ENCODE peak calls at places on chromosomes 4 and X, in five cellular contexts. O, P, W, I and Y are unnamed samples.

GRCh38 chr4:148112231-148112982 is 329.8 kb downstream of the NR3C2 start:
- DNase-seq in O (peak), P (no peak), W (no peak), I (no peak), Y (no peak)

GRCh38 chrX:74531081-74531480 is 83.3 kb downstream of the RLIM start:
- DNase-seq in O (no peak), P (no peak), W (no peak), I (no peak), Y (no peak)

GRCh38 chrX:107738272-107738671 is 37.3 kb downstream of the TSC22D3 start:
- DNase-seq in O (no peak), P (no peak), W (no peak), I (no peak), Y (no peak)

GRCh38 chrX:33987458-33987857 is 144.7 kb downstream of the FAM47A start:
- DNase-seq in O (no peak), P (no peak), W (no peak), I (no peak), Y (no peak)

GRCh38 chrX:154986826-154987575 is 35.5 kb downstream of the F8 start:
- DNase-seq in O (no peak), P (no peak), W (no peak), I (no peak), Y (no peak)

GRCh38 chr4:146957252-146957651 is 11.6 kb upstream of the TTC29 start:
- DNase-seq in O (peak), P (no peak), W (no peak), I (no peak), Y (no peak)

GRCh38 chr4:48483006-48483776 is at the start of gene SLC10A4:
- DNase-seq in O (no peak), P (peak), W (peak), I (no peak), Y (peak)

GRCh38 chrX:18864390-18864920 is 119.5 kb downstream of the PHKA2 start:
- DNase-seq in O (no peak), P (no peak), W (no peak), I (no peak), Y (no peak)

GRCh38 chr4:87270144-87270543 is 49.7 kb upstream of the KLHL8 start:
- DNase-seq in O (peak), P (peak), W (peak), I (no peak), Y (peak)

GRCh38 chrX:2498781-2499302 is 1.9 kb downstream of the DHRSX start:
- DNase-seq in O (peak), P (peak), W (no peak), I (no peak), Y (peak)

GRCh38 chrX:49991718-49992117 is 69.3 kb downstream of the CLCN5 start:
- DNase-seq in O (no peak), P (no peak), W (no peak), I (no peak), Y (no peak)

GRCh38 chr4:82792912-82793649 is 5.5 kb downstream of the SCD5 start:
- DNase-seq in O (peak), P (no peak), W (no peak), I (no peak), Y (no peak)

GRCh38 chrX:134013092-134013497 is 27.7 kb upstream of the GPC3 start:
- DNase-seq in O (no peak), P (no peak), W (no peak), I (no peak), Y (no peak)

GRCh38 chr4:169567916-169568315 is 44.5 kb downstream of the NEK1 start:
- DNase-seq in O (peak), P (no peak), W (no peak), I (no peak), Y (no peak)

GRCh38 chr4:32775049-32775448 is 2054.9 kb downstream of the PCDH7 start:
- DNase-seq in O (no peak), P (no peak), W (peak), I (no peak), Y (peak)

GRCh38 chr4:165198329-165198728 is 9.0 kb upstream of the KLHL2 start:
- DNase-seq in O (no peak), P (no peak), W (no peak), I (no peak), Y (no peak)

GRCh38 chr4:73646117-73646516 is 25.9 kb upstream of the RASSF6 start:
- DNase-seq in O (no peak), P (no peak), W (no peak), I (no peak), Y (no peak)

GRCh38 chr4:69994782-69995181 is 984 bp upstream of the STATH start:
- DNase-seq in O (no peak), P (no peak), W (no peak), I (no peak), Y (no peak)

GRCh38 chr4:6942238-6942800 is 32.7 kb downstream of the TBC1D14 start:
- DNase-seq in O (peak), P (peak), W (no peak), I (peak), Y (peak)

GRCh38 chr4:38681283-38682066 is 17.5 kb downstream of the KLF3 start:
- DNase-seq in O (peak), P (no peak), W (no peak), I (no peak), Y (no peak)

GRCh38 chr4:108920688-108921087 is 157.8 kb upstream of the ETNPPL start:
- DNase-seq in O (no peak), P (no peak), W (no peak), I (no peak), Y (no peak)

GRCh38 chrX:110410598-110410997 is 52.0 kb downstream of the RTL9 start:
- DNase-seq in O (no peak), P (peak), W (no peak), I (no peak), Y (no peak)

GRCh38 chr4:99447079-99447478 is 11.9 kb upstream of the ADH7 start:
- DNase-seq in O (peak), P (peak), W (no peak), I (peak), Y (peak)

GRCh38 chr4:174036111-174036510 is 247.4 kb downstream of the FBXO8 start:
- DNase-seq in O (no peak), P (no peak), W (no peak), I (no peak), Y (no peak)

GRCh38 chr4:13922459-13922858 is 294.9 kb upstream of the BOD1L1 start:
- DNase-seq in O (no peak), P (no peak), W (no peak), I (no peak), Y (no peak)

GRCh38 chrX:29746326-29746725 is 469.0 kb upstream of the MAGEB2 start:
- DNase-seq in O (peak), P (no peak), W (no peak), I (no peak), Y (no peak)
- TF ChIP-seq RCOR1 in O (no peak), P (no peak), W (no peak), I (no peak), Y (no peak)

DNA sequence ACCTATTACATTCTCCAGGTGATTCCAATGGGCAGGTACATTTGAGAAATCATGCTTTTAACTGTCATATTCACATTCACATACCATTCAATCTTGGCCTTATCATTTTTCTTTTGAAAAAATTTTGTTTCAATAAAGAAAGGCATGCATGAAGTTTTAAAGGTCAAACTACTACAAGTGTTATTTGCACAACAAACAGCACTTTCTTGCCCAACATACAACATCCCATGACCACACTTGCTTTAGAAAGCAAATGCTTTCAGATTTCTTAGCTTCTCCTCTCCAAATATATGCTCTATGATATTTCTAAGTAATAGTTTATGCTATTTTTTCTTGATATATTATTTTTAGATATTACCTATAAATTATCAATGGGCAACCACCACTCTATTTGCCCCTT is 58.2 kb downstream of the NLGN4X start:
- DNase-seq in O (no peak), P (no peak), W (no peak), I (no peak), Y (no peak)
- H3K4me2 ChIP-seq in O (no peak), P (no peak), W (no peak), I (no peak), Y (no peak)

GRCh38 chr4:115159141-115159540 is 45.7 kb upstream of the NDST4 start:
- DNase-seq in O (no peak), P (no peak), W (no peak), I (no peak), Y (no peak)

GRCh38 chr4:115152081-115152480 is 38.7 kb upstream of the NDST4 start:
- DNase-seq in O (no peak), P (no peak), W (no peak), I (peak), Y (no peak)

DNA sequence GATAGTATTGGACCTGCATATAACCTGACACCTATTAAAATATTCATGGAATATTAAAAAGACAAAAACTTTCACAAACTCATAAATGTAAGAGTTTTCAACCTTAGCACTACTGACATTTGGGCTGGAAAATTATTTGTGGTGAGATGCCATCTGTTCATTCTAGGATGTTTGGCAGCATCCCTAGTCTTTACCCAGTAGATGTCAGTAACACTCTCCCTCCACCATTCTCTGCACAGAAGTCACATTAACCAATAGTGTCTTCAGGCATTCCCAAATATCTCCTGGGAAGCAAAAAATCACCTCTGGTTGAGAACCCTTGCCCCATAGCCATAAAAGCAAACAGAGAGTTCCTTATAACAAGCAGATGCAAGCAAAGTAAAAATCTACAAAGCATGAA is 41.4 kb upstream of the NDST4 start:
- DNase-seq in O (no peak), P (no peak), W (no peak), I (no peak), Y (no peak)
- TF ChIP-seq RAD21 in O (no peak), P (no peak), W (peak), I (no peak), Y (no peak)

DNA sequence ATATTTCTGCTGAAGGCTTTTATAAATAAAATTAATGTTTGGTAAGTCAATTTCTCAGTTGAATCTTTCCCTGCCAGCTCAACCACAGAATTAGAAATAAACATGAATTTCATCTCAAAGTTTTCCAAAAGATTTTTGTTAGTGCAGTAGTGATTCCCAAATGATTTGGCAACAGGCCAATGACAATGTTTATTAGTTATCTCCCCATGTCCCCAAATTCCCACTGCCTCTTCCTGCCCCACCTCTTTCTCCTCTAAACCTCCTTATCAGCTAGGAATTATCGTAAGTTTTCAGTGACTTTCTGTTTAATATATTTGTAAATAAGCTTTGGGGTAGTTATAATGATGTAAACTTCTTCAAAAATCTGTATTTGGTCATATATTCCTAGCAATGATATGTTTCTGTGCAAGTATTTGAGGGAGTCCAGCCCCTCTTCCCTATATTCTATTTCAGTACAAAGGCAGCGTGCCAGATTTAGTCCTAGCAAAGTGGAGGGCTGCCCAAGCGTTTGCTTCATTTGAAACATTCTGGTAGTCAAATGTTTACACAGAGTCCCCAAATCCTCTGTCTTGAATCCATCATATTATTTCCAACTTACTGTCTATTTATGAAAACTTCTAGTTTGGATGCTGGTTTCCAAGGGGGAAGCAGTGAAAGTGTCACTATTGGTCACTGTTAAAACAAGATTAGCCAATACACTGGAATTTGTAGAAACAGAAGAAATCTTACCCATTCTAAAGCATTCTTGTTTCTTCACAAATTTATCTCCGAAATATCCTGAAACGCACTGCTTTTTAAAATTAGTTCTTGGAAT is 33.7 kb upstream of the ANKRD50 start:
- DNase-seq in O (peak), P (no peak), W (no peak), I (no peak), Y (no peak)
- TF ChIP-seq RCOR1 in O (no peak), P (no peak), W (no peak), I (no peak), Y (no peak)

GRCh38 chrX:56765816-56766553 is 36.9 kb downstream of the NBDY start:
- DNase-seq in O (no peak), P (no peak), W (no peak), I (no peak), Y (no peak)

GRCh38 chrX:56766554-56767412 is 37.7 kb downstream of the NBDY start:
- DNase-seq in O (peak), P (no peak), W (peak), I (no peak), Y (no peak)

GRCh38 chrX:56764153-56764974 is 35.3 kb downstream of the NBDY start:
- DNase-seq in O (peak), P (peak), W (peak), I (peak), Y (peak)

GRCh38 chrX:56763556-56764152 is 34.6 kb downstream of the NBDY start:
- DNase-seq in O (peak), P (no peak), W (peak), I (no peak), Y (no peak)

DNA sequence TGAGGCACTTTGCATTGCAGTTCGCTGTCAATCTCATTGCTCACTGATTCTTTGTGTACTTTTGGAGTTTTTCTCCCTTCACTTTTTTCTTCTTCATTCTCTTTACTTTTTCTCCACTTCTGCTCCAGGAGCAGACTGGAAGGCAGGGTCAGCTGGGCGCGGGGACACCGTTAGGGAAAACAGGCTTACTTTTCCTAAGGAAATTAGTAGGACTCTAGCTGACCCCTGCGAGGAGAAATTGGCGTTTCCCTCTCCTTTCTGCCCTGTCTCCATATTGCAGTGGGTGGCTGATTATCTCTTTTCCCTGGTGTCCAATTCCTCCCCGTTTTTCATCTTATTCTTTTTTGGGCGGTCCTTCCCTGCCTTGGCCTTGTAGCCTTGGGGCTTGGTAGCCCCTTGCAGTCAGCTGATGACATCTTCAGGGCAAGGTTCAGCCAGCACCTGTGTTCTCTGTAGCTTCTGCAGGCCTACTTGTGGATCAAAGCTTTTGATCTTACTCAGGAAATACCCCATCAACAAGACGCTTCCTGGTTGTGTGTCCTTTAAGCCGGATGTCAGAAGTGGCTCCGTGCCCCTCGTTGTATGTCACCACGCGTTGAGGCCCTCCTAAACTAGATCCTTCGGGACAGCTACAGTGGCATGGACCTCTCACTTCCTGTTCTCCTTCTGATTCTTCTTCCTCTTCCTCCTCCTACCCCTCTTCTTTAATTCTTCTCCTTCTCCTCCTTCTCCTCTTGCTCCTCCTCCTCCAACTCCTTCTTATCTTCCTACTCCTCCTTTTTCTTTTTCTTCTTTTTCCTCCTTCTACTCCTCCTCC is 36.1 kb downstream of the NBDY start:
- DNase-seq in O (no peak), P (no peak), W (no peak), I (no peak), Y (no peak)
- H3K4me2 ChIP-seq in O (no peak), P (no peak), W (peak), I (peak), Y (no peak)

DNA sequence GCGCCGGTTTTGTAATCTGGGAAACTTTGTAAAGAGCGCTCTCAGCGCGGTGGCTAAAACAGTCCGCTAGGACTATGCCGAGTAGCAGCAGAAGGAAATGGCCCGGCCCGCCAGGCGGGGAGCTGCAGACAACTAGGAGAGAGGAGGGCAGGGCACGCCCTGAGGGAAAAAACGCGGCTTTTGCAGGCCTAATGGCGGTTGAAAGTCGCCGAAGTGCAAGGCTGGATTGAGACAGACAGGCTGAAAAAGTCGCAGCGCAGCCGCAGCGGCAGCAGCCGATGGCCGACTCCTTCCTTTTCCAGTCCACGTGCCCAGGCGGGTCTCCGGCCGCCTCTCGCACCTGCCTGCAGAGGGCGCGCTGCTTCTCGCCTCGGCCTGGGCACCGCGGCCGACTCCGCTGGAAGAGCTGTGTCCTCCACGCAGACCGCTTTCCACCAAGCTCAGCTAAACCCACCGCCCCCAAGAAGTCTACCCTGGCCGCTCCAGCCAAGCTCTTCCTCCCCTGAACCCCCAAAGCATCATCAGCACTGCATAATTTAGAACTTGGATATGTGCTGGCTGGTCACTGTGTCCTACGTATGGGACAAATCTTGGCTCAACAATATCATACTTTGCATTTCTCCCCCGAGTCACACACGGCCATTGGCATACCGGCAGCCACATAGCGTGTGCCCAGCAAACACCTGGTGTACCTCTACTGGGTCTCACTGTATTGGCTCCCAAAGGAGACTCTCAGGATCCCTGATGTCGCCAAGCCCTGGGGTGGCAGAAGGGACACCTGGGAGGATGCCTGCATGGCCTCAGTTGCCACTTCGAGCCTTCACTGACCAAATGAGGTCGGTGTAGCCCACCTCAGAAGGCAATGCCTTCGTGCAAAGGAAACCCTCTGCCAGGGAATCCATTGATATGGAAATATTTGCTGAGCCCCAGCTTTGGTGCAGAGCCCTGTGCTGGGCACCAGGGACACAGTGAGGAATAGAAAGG is 14.5 kb downstream of the SLC25A5 start:
- DNase-seq in O (peak), P (peak), W (peak), I (no peak), Y (peak)
- TF ChIP-seq RAD21 in O (no peak), P (peak), W (no peak), I (no peak), Y (peak)

GRCh38 chr4:629636-629915 is 4.2 kb downstream of the PDE6B start:
- DNase-seq in O (no peak), P (no peak), W (peak), I (no peak), Y (no peak)
- TF ChIP-seq RCOR1 in O (no peak), P (no peak), W (no peak), I (no peak), Y (no peak)

DNA sequence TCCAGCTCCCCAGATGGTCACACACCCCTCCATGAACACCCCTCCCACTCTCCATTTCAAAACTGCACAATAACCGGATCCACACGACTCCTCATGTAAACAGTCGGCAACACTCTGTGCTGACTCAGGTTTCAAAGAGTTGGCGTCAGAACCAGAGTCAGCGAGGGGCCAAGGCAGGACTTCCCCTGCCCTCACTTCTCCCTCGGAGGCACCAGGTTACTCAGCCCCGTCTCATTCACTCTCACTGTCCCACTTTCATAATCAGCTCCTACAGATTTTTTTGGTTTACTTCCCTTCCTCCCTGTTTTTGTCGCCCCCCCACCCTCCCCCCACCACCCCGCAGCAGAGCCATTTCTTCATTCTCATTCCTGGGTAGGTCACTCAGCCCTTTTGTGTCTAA is 2.7 kb upstream of the TIMP1 start:
- DNase-seq in O (peak), P (no peak), W (no peak), I (no peak), Y (peak)
- H3K4me2 ChIP-seq in O (peak), P (no peak), W (no peak), I (no peak), Y (peak)

GRCh38 chr4:184368290-184368689 is 106.1 kb downstream of the IRF2 start:
- DNase-seq in O (no peak), P (no peak), W (no peak), I (no peak), Y (no peak)
- TF ChIP-seq RAD21 in O (no peak), P (no peak), W (no peak), I (no peak), Y (no peak)